ENCODE peak calls at places on chromosomes 13 and 19, in four cellular contexts. One of them, this sample, is unnamed.

GRCh38 chr13:95480131-95480545 is 72.4 kb upstream of the CLDN10 start:
- DNase-seq in body of pancreas: no peak
- DNase-seq in adrenal gland: peak; percentile 72
- DNase-seq in IMR-90: no peak
- DNase-seq in this sample: no peak

GRCh38 chr19:12666305-12667048 is at the start of the genes MAN2B1 and WDR83:
- DNase-seq in body of pancreas: peak; percentile 74
- DNase-seq in adrenal gland: peak; percentile 74
- DNase-seq in IMR-90: peak; percentile 52
- DNase-seq in this sample: peak; percentile 76

GRCh38 chr19:36115453-36116343 is at the start of gene TBCB:
- DNase-seq in body of pancreas: no peak
- DNase-seq in adrenal gland: no peak
- DNase-seq in IMR-90: peak; percentile 28
- DNase-seq in this sample: peak; percentile 18

GRCh38 chr13:76029088-76029487 is 393.0 kb downstream of the LMO7 start:
- DNase-seq in body of pancreas: no peak
- DNase-seq in adrenal gland: no peak
- DNase-seq in IMR-90: no peak
- DNase-seq in this sample: no peak

GRCh38 chr19:39237200-39238184 is 7.3 kb downstream of the IFNL3 start:
- DNase-seq in body of pancreas: peak; percentile 94
- DNase-seq in adrenal gland: no peak
- DNase-seq in IMR-90: no peak
- DNase-seq in this sample: no peak

GRCh38 chr13:33493672-33494365 is 208.3 kb upstream of the STARD13 start:
- DNase-seq in body of pancreas: no peak
- DNase-seq in adrenal gland: no peak
- DNase-seq in IMR-90: no peak
- DNase-seq in this sample: no peak

GRCh38 chr13:33262069-33262487 is 23.5 kb downstream of the STARD13 start:
- DNase-seq in body of pancreas: no peak
- DNase-seq in adrenal gland: peak; percentile 80
- DNase-seq in IMR-90: peak; percentile 70
- DNase-seq in this sample: no peak

GRCh38 chr19:6056282-6056741 is 54.0 kb downstream of the RFX2 start:
- DNase-seq in body of pancreas: no peak
- DNase-seq in adrenal gland: peak; percentile 57
- DNase-seq in IMR-90: no peak
- DNase-seq in this sample: no peak

GRCh38 chr19:41849067-41849466 is 4.2 kb downstream of the DMRTC2 start:
- DNase-seq in body of pancreas: no peak
- DNase-seq in adrenal gland: no peak
- DNase-seq in IMR-90: no peak
- DNase-seq in this sample: no peak

GRCh38 chr13:99659234-99659633 is 158.0 kb downstream of the TM9SF2 start:
- DNase-seq in body of pancreas: no peak
- DNase-seq in adrenal gland: no peak
- DNase-seq in IMR-90: no peak
- DNase-seq in this sample: no peak

GRCh38 chr19:5775668-5776309 is 8.8 kb downstream of the PRR22 start:
- DNase-seq in body of pancreas: peak; percentile 43
- DNase-seq in adrenal gland: no peak
- DNase-seq in IMR-90: peak; percentile 51
- DNase-seq in this sample: no peak

GRCh38 chr19:45615795-45616708 is 14.0 kb upstream of the GPR4 start:
- DNase-seq in body of pancreas: peak; percentile 97
- DNase-seq in adrenal gland: peak; percentile 96
- DNase-seq in IMR-90: peak; percentile 80
- DNase-seq in this sample: peak; percentile 92

GRCh38 chr13:43787998-43788397 is 1.2 kb upstream of the ENOX1 start:
- DNase-seq in body of pancreas: no peak
- DNase-seq in adrenal gland: no peak
- DNase-seq in IMR-90: peak; percentile 52
- DNase-seq in this sample: peak; percentile 47

GRCh38 chr19:38565686-38566105 is 52.1 kb downstream of the MAP4K1 start:
- DNase-seq in body of pancreas: no peak
- DNase-seq in adrenal gland: no peak
- DNase-seq in IMR-90: no peak
- DNase-seq in this sample: no peak

GRCh38 chr13:78430166-78430791 is 173.1 kb downstream of the POU4F1 start:
- DNase-seq in body of pancreas: no peak
- DNase-seq in adrenal gland: no peak
- DNase-seq in IMR-90: no peak
- DNase-seq in this sample: no peak

GRCh38 chr19:42596391-42597071 is 1.8 kb upstream of the CEACAM8 start:
- DNase-seq in body of pancreas: peak; percentile 31
- DNase-seq in adrenal gland: peak; percentile 66
- DNase-seq in IMR-90: no peak
- DNase-seq in this sample: peak; percentile 55

GRCh38 chr19:16824658-16825311 is 4.4 kb upstream of the SIN3B start:
- DNase-seq in body of pancreas: no peak
- DNase-seq in adrenal gland: no peak
- DNase-seq in IMR-90: peak; percentile 51
- DNase-seq in this sample: no peak

GRCh38 chr19:11019824-11020223 is 59.0 kb downstream of the SMARCA4 start:
- DNase-seq in body of pancreas: no peak
- DNase-seq in adrenal gland: no peak
- DNase-seq in IMR-90: no peak
- DNase-seq in this sample: peak; percentile 77

GRCh38 chr13:37127706-37128241 is 22.3 kb upstream of the CSNK1A1L start:
- DNase-seq in body of pancreas: peak; percentile 24
- DNase-seq in adrenal gland: no peak
- DNase-seq in IMR-90: peak; percentile 94
- DNase-seq in this sample: no peak

GRCh38 chr13:47680752-47681151 is 320.3 kb downstream of the SUCLA2 start:
- DNase-seq in body of pancreas: no peak
- DNase-seq in adrenal gland: no peak
- DNase-seq in IMR-90: peak; percentile 50
- DNase-seq in this sample: no peak

GRCh38 chr19:11261431-11261901 is 858 bp downstream of the DOCK6 start:
- DNase-seq in body of pancreas: no peak
- DNase-seq in adrenal gland: no peak
- DNase-seq in IMR-90: no peak
- DNase-seq in this sample: no peak

GRCh38 chr13:33345842-33346241 is 60.3 kb upstream of the STARD13 start:
- DNase-seq in body of pancreas: no peak
- DNase-seq in adrenal gland: no peak
- DNase-seq in IMR-90: no peak
- DNase-seq in this sample: no peak

GRCh38 chr13:64936879-64937278 is 2293.3 kb downstream of the PCDH9 start:
- DNase-seq in body of pancreas: no peak
- DNase-seq in adrenal gland: no peak
- DNase-seq in IMR-90: no peak
- DNase-seq in this sample: no peak

GRCh38 chr19:10575011-10575716 is 6.4 kb upstream of the CDKN2D start:
- DNase-seq in body of pancreas: no peak
- DNase-seq in adrenal gland: no peak
- DNase-seq in IMR-90: no peak
- DNase-seq in this sample: no peak

GRCh38 chr13:100124265-100124664 is 35.4 kb downstream of the PCCA start:
- DNase-seq in body of pancreas: no peak
- DNase-seq in adrenal gland: no peak
- DNase-seq in IMR-90: peak; percentile 64
- DNase-seq in this sample: no peak

GRCh38 chr19:13881692-13882418 is 4.9 kb downstream of the NANOS3 start:
- DNase-seq in body of pancreas: peak; percentile 50
- DNase-seq in adrenal gland: no peak
- DNase-seq in IMR-90: peak; percentile 39
- DNase-seq in this sample: peak; percentile 53

GRCh38 chr13:40408602-40409001 is 257.8 kb downstream of the FOXO1 start:
- DNase-seq in body of pancreas: no peak
- DNase-seq in adrenal gland: no peak
- DNase-seq in IMR-90: peak; percentile 44
- DNase-seq in this sample: no peak

GRCh38 chr13:113544071-113544891 is 40.3 kb upstream of the TFDP1 start:
- DNase-seq in body of pancreas: no peak
- DNase-seq in adrenal gland: peak; percentile 49
- DNase-seq in IMR-90: no peak
- DNase-seq in this sample: no peak

GRCh38 chr19:56139847-56140582 is 1.1 kb upstream of the ZNF444 start:
- DNase-seq in body of pancreas: peak; percentile 18
- DNase-seq in adrenal gland: no peak
- DNase-seq in IMR-90: no peak
- DNase-seq in this sample: no peak

GRCh38 chr13:93338906-93339305 is 112.3 kb downstream of the GPC6 start:
- DNase-seq in body of pancreas: no peak
- DNase-seq in adrenal gland: no peak
- DNase-seq in IMR-90: peak; percentile 49
- DNase-seq in this sample: no peak

GRCh38 chr19:39413903-39414608 is 1.6 kb downstream of the PLEKHG2 start:
- DNase-seq in body of pancreas: no peak
- DNase-seq in adrenal gland: no peak
- DNase-seq in IMR-90: peak; percentile 28
- DNase-seq in this sample: no peak

GRCh38 chr19:50838239-50838638 is 4.9 kb upstream of the KLK15 start:
- DNase-seq in body of pancreas: no peak
- DNase-seq in adrenal gland: no peak
- DNase-seq in IMR-90: no peak
- DNase-seq in this sample: no peak

GRCh38 chr19:52391135-52391534 is 6.5 kb upstream of the ZNF528 start:
- DNase-seq in body of pancreas: no peak
- DNase-seq in adrenal gland: no peak
- DNase-seq in IMR-90: no peak
- DNase-seq in this sample: no peak

GRCh38 chr13:20301391-20302071 is 69.4 kb upstream of the GJB6 start:
- DNase-seq in body of pancreas: no peak
- DNase-seq in adrenal gland: no peak
- DNase-seq in IMR-90: no peak
- DNase-seq in this sample: peak; percentile 60

GRCh38 chr13:30308548-30308947 is 1.2 kb upstream of the KATNAL1 start:
- DNase-seq in body of pancreas: no peak
- DNase-seq in adrenal gland: no peak
- DNase-seq in IMR-90: peak; percentile 41
- DNase-seq in this sample: no peak

GRCh38 chr19:13841339-13842293 is 35.3 kb upstream of the NANOS3 start:
- DNase-seq in body of pancreas: peak; percentile 77
- DNase-seq in adrenal gland: peak; percentile 68
- DNase-seq in IMR-90: no peak
- DNase-seq in this sample: no peak

GRCh38 chr13:37364024-37364423 is 234.5 kb downstream of the POSTN start:
- DNase-seq in body of pancreas: no peak
- DNase-seq in adrenal gland: no peak
- DNase-seq in IMR-90: no peak
- DNase-seq in this sample: no peak

GRCh38 chr19:29944415-29945012 is 2.5 kb downstream of the URI1 start:
- DNase-seq in body of pancreas: no peak
- DNase-seq in adrenal gland: no peak
- DNase-seq in IMR-90: no peak
- DNase-seq in this sample: no peak
- H3K4me3 ChIP-seq in body of pancreas: no peak overlapping the region
- H3K4me3 ChIP-seq in adrenal gland: no peak overlapping the region
- H3K4me3 ChIP-seq in IMR-90: no peak overlapping the region
- H3K4me3 ChIP-seq in this sample: no peak overlapping the region

GRCh38 chr19:1488282-1488601 is 1.9 kb downstream of the PCSK4 start:
- DNase-seq in body of pancreas: peak; percentile 11
- DNase-seq in adrenal gland: no peak
- DNase-seq in IMR-90: no peak
- DNase-seq in this sample: no peak

GRCh38 chr19:1491114-1491848 is at the start of gene REEP6:
- DNase-seq in body of pancreas: peak; percentile 43
- DNase-seq in adrenal gland: no peak
- DNase-seq in IMR-90: no peak
- DNase-seq in this sample: no peak

GRCh38 chr19:1489463-1489971 is 633 bp downstream of the PCSK4 start:
- DNase-seq in body of pancreas: peak; percentile 21
- DNase-seq in adrenal gland: no peak
- DNase-seq in IMR-90: no peak
- DNase-seq in this sample: no peak

GRCh38 chr19:1490311-1491113 is at the start of gene PCSK4:
- DNase-seq in body of pancreas: peak; percentile 99
- DNase-seq in adrenal gland: peak; percentile 100
- DNase-seq in IMR-90: peak; percentile 98
- DNase-seq in this sample: peak; percentile 99

DNA sequence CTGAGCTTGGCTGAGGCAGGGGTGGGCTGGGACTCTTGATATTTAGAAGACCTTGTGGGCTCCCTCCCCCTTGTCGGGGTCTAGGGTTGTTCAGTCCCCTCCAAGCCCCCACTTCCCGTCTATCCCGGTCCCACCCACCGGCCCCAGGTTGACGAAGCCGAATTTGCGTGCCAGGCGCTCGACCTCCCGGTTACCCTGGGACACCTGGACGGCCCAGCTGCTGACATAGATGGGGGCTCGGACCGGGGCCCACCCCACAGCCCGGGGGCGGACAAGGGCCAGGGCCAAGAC is 185 bp downstream of the PCSK4 start:
- DNase-seq in body of pancreas: no peak
- DNase-seq in adrenal gland: no peak
- DNase-seq in IMR-90: no peak
- DNase-seq in this sample: no peak
- TF ChIP-seq POLR2A in body of pancreas: peak; percentile 45
- TF ChIP-seq POLR2A in adrenal gland: no peak
- TF ChIP-seq POLR2A in IMR-90: no peak
- TF ChIP-seq POLR2A in this sample: no peak

GRCh38 chr19:2611483-2612464 is 90.7 kb downstream of the GNG7 start:
- DNase-seq in body of pancreas: no peak
- DNase-seq in adrenal gland: no peak
- DNase-seq in IMR-90: no peak
- DNase-seq in this sample: no peak
- H3K4me3 ChIP-seq in body of pancreas: no peak overlapping the region
- H3K4me3 ChIP-seq in adrenal gland: no peak overlapping the region
- H3K4me3 ChIP-seq in IMR-90: no peak overlapping the region
- H3K4me3 ChIP-seq in this sample: peak overlapping the region; percentile 22

GRCh38 chr19:4328243-4328990 is 10.2 kb downstream of the STAP2 start:
- DNase-seq in body of pancreas: peak; percentile 98
- DNase-seq in adrenal gland: peak; percentile 98
- DNase-seq in IMR-90: peak; percentile 74
- DNase-seq in this sample: peak; percentile 89
- TF ChIP-seq POLR2A in body of pancreas: peak; percentile 36
- TF ChIP-seq POLR2A in adrenal gland: no peak
- TF ChIP-seq POLR2A in IMR-90: no peak
- TF ChIP-seq POLR2A in this sample: no peak

DNA sequence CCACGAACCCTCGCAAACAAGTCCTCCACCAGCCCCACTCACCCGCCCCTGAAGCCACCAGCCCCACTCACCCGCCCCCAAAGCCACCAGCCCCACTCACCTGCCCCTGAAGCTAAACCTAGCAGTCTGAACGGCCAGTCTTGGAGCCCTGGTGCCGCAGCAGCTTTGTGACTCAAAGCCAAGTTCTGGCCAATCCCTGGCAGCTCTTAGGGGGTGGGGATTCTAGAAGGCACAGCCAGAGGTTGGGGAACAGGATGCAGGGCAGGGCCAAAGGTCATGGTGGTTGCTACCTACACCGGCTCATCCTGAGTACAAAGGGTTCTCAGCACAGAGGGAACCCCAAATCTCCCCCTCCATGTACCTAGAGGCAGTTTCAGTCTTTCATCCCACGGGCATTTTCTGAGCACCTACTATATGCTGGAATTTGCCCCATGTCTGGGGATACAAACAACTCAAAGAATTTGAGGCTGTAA is at the start of gene IQCN:
- DNase-seq in body of pancreas: peak; percentile 71
- DNase-seq in adrenal gland: peak; percentile 79
- DNase-seq in IMR-90: no peak
- DNase-seq in this sample: no peak
- H3K4me3 ChIP-seq in body of pancreas: no peak within 1 kb of the TSS
- H3K4me3 ChIP-seq in adrenal gland: no peak within 1 kb of the TSS
- H3K4me3 ChIP-seq in IMR-90: no peak within 1 kb of the TSS
- H3K4me3 ChIP-seq in this sample: no peak within 1 kb of the TSS